ENCODE peak calls at places on chromosomes 3 and 15, in nine cellular contexts. E is Ammon's horn; S is breast epithelium; G is activated T-helper 2 cell treated with anti-CD3 and anti-CD28 coated beads, Interferon-gamma antibody, Interleukin-2, Interleukin-4, amounts not matched to agents 10 μg/mL and 5 μg/mL and 100 μg/mL, durations not matched to agents 14 hours and 24 hours and 36 hours; V is activated CD8-positive, alpha-beta memory T cell treated with anti-CD3 and anti-CD28 coated beads for 48 hours; R is amniotic stem cell; Y is pulmonary artery endothelial cell; M is activated effector memory CD4-positive, alpha-beta T cell treated with anti-CD3 and anti-CD28 coated beads, Interleukin-2, amount 50 U/mL, for 16 hours; N is choroid plexus epithelial cell. P is an unnamed sample.

GRCh38 chr15:65870889-65871533 is 1.7 kb downstream of the RAB11A start:
- DNase-seq in G (no peak), M (no peak), N (peak), S (no peak), Y (no peak), R (no peak), E (peak), V (no peak), P (no peak)

GRCh38 chr3:126052196-126053058 is 31.5 kb downstream of the SLC41A3 start:
- DNase-seq in S (no peak), R (no peak), V (no peak), N (no peak), G (no peak), Y (no peak), E (no peak), M (no peak), P (no peak)

GRCh38 chr3:105365171-105365535 is 1.6 kb upstream of the ALCAM start:
- DNase-seq in V (no peak), M (no peak), S (no peak), Y (no peak), E (no peak), R (no peak), N (peak), G (no peak), P (no peak)

GRCh38 chr3:25107918-25108617 is 320.0 kb upstream of the RARB start:
- DNase-seq in M (no peak), N (no peak), Y (no peak), R (no peak), E (no peak), G (no peak), V (no peak), S (no peak), P (no peak)

GRCh38 chr15:64982472-64982871 is 7.2 kb downstream of the SPG21 start:
- DNase-seq in G (no peak), V (no peak), M (no peak), Y (no peak), E (no peak), N (no peak), S (no peak), R (no peak), P (no peak)

GRCh38 chr3:169232863-169233262 is 430.6 kb downstream of the MECOM start:
- DNase-seq in E (no peak), Y (peak), M (no peak), G (no peak), R (no peak), N (peak), S (no peak), V (no peak), P (no peak)

GRCh38 chr15:39455502-39455991 is 125.3 kb upstream of the THBS1 start:
- DNase-seq in N (peak), V (no peak), Y (no peak), S (no peak), E (no peak), G (no peak), R (peak), M (no peak), P (no peak)

GRCh38 chr15:48414015-48414414 is 82.8 kb downstream of the DUT start:
- DNase-seq in Y (no peak), G (no peak), S (no peak), V (no peak), M (no peak), E (no peak), N (peak), R (no peak), P (no peak)

GRCh38 chr3:72894941-72895552 is 7.2 kb downstream of the GXYLT2 start:
- DNase-seq in S (no peak), G (no peak), R (no peak), Y (no peak), N (no peak), E (no peak), V (no peak), M (no peak), P (no peak)

GRCh38 chr15:64634020-64634419 is 141.4 kb downstream of the RBPMS2 start:
- DNase-seq in R (no peak), N (no peak), G (peak), M (peak), V (no peak), S (no peak), E (no peak), Y (no peak), P (no peak)

GRCh38 chr15:78767331-78767951 is 43.8 kb downstream of the ADAMTS7 start:
- DNase-seq in Y (no peak), G (no peak), N (no peak), R (no peak), S (no peak), M (no peak), V (no peak), E (no peak), P (no peak)

GRCh38 chr3:14238936-14239335 is 60.3 kb downstream of the LSM3 start:
- DNase-seq in S (no peak), E (no peak), G (no peak), M (no peak), V (no peak), N (no peak), Y (no peak), R (no peak), P (no peak)

GRCh38 chr15:48336940-48337339 is 5.7 kb downstream of the DUT start:
- DNase-seq in E (no peak), V (no peak), R (no peak), S (no peak), Y (no peak), M (no peak), G (no peak), N (peak), P (no peak)

GRCh38 chr3:113264249-113264648 is 52.9 kb downstream of the BOC start:
- DNase-seq in G (no peak), R (no peak), Y (no peak), N (no peak), M (no peak), S (no peak), V (no peak), E (peak), P (no peak)

GRCh38 chr15:28184166-28184565 is 85.1 kb upstream of the OCA2 start:
- DNase-seq in S (no peak), Y (no peak), N (peak), V (no peak), E (no peak), R (no peak), M (no peak), G (no peak), P (no peak)

GRCh38 chr15:62844564-62845235 is 197.8 kb upstream of the TPM1 start:
- DNase-seq in S (no peak), M (no peak), N (peak), R (no peak), G (no peak), E (no peak), V (no peak), Y (no peak), P (no peak)

GRCh38 chr3:27570421-27571106 is 86.4 kb upstream of the SLC4A7 start:
- DNase-seq in V (no peak), E (no peak), N (no peak), G (no peak), Y (no peak), M (no peak), S (peak), R (no peak), P (no peak)

GRCh38 chr15:58052334-58052733 is 13.2 kb downstream of the ALDH1A2 start:
- DNase-seq in N (no peak), E (no peak), R (no peak), G (no peak), M (no peak), V (no peak), Y (no peak), S (no peak), P (no peak)

GRCh38 chr15:65917407-65917756 is 48.1 kb downstream of the RAB11A start:
- DNase-seq in R (no peak), S (no peak), E (no peak), N (no peak), V (no peak), M (no peak), G (no peak), Y (no peak), P (no peak)

GRCh38 chr3:16430717-16431630 is 82.5 kb downstream of the RFTN1 start:
- DNase-seq in V (no peak), M (no peak), Y (no peak), R (no peak), S (no peak), N (no peak), E (no peak), G (no peak), P (no peak)

GRCh38 chr3:189638276-189639031 is 7.3 kb downstream of the TP63 start:
- DNase-seq in R (no peak), G (no peak), M (no peak), Y (no peak), V (no peak), E (no peak), N (no peak), S (no peak), P (no peak)

GRCh38 chr15:94079459-94079858 is 151.9 kb upstream of the MCTP2 start:
- DNase-seq in G (no peak), M (no peak), S (no peak), E (no peak), V (no peak), N (no peak), Y (no peak), R (no peak), P (no peak)

GRCh38 chr3:133928136-133928893 is 32.6 kb upstream of the RAB6B start:
- DNase-seq in E (no peak), S (no peak), V (no peak), R (no peak), G (peak), Y (no peak), N (no peak), M (no peak), P (no peak)

GRCh38 chr3:149095487-149095886 is 9.2 kb upstream of the HLTF start:
- DNase-seq in M (no peak), E (no peak), R (no peak), S (no peak), V (no peak), N (no peak), Y (no peak), G (no peak), P (no peak)

GRCh38 chr3:11995061-11995460 is 9.1 kb upstream of the SYN2 start:
- DNase-seq in Y (no peak), R (no peak), V (no peak), M (no peak), E (no peak), G (no peak), N (no peak), S (no peak), P (no peak)

GRCh38 chr3:120568198-120568523 is 28.0 kb upstream of the NDUFB4 start:
- DNase-seq in M (no peak), N (no peak), S (no peak), G (no peak), E (peak), Y (no peak), R (no peak), V (no peak), P (no peak)

P was measured in tibial nerve.